ENCODE peak calls at places on chromosome 6, in nine cellular contexts. One of them, this sample, is unnamed.

GRCh38 chr6:43500921-43501320 is 9.2 kb downstream of the LRRC73 start:
- DNase-seq in activated T-helper 1 cell treated with Interleukin-2 at 50 U/mL for 16 hours: no peak
- DNase-seq in Peyer's patch: no peak
- DNase-seq in HT1080: no peak
- DNase-seq in progenitor cell of endocrine pancreas: no peak
- DNase-seq in nephron progenitor cell: no peak
- DNase-seq in foreskin fibroblast: no peak
- DNase-seq in foreskin keratinocyte: no peak
- DNase-seq in HS-27A: no peak
- DNase-seq in this sample: no peak

GRCh38 chr6:108453601-108454157 is 107.0 kb upstream of the FOXO3 start:
- DNase-seq in activated T-helper 1 cell treated with Interleukin-2 at 50 U/mL for 16 hours: no peak
- DNase-seq in Peyer's patch: no peak
- DNase-seq in HT1080: peak
- DNase-seq in progenitor cell of endocrine pancreas: no peak
- DNase-seq in nephron progenitor cell: no peak
- DNase-seq in foreskin fibroblast: peak
- DNase-seq in foreskin keratinocyte: no peak
- DNase-seq in HS-27A: no peak
- DNase-seq in this sample: no peak

GRCh38 chr6:29625337-29625930 is 7.5 kb downstream of the GABBR1 start:
- DNase-seq in activated T-helper 1 cell treated with Interleukin-2 at 50 U/mL for 16 hours: no peak
- DNase-seq in Peyer's patch: no peak
- DNase-seq in HT1080: no peak
- DNase-seq in progenitor cell of endocrine pancreas: no peak
- DNase-seq in nephron progenitor cell: no peak
- DNase-seq in foreskin fibroblast: no peak
- DNase-seq in foreskin keratinocyte: no peak
- DNase-seq in HS-27A: no peak
- DNase-seq in this sample: no peak

GRCh38 chr6:2259002-2259494 is 13.6 kb upstream of the GMDS start:
- DNase-seq in activated T-helper 1 cell treated with Interleukin-2 at 50 U/mL for 16 hours: no peak
- DNase-seq in Peyer's patch: no peak
- DNase-seq in HT1080: no peak
- DNase-seq in progenitor cell of endocrine pancreas: no peak
- DNase-seq in nephron progenitor cell: no peak
- DNase-seq in foreskin fibroblast: no peak
- DNase-seq in foreskin keratinocyte: no peak
- DNase-seq in HS-27A: no peak
- DNase-seq in this sample: no peak

GRCh38 chr6:68729377-68729903 is 94.4 kb downstream of the ADGRB3 start:
- DNase-seq in activated T-helper 1 cell treated with Interleukin-2 at 50 U/mL for 16 hours: no peak
- DNase-seq in Peyer's patch: no peak
- DNase-seq in HT1080: no peak
- DNase-seq in progenitor cell of endocrine pancreas: no peak
- DNase-seq in nephron progenitor cell: no peak
- DNase-seq in foreskin fibroblast: no peak
- DNase-seq in foreskin keratinocyte: no peak
- DNase-seq in HS-27A: no peak
- DNase-seq in this sample: no peak

GRCh38 chr6:138264372-138264880 is 46.1 kb upstream of the PBOV1 start:
- DNase-seq in activated T-helper 1 cell treated with Interleukin-2 at 50 U/mL for 16 hours: no peak
- DNase-seq in Peyer's patch: no peak
- DNase-seq in HT1080: no peak
- DNase-seq in progenitor cell of endocrine pancreas: no peak
- DNase-seq in nephron progenitor cell: no peak
- DNase-seq in foreskin fibroblast: no peak
- DNase-seq in foreskin keratinocyte: no peak
- DNase-seq in HS-27A: no peak
- DNase-seq in this sample: no peak

GRCh38 chr6:7087491-7087979 is 20.2 kb upstream of the RREB1 start:
- DNase-seq in activated T-helper 1 cell treated with Interleukin-2 at 50 U/mL for 16 hours: no peak
- DNase-seq in Peyer's patch: peak
- DNase-seq in HT1080: no peak
- DNase-seq in progenitor cell of endocrine pancreas: no peak
- DNase-seq in nephron progenitor cell: no peak
- DNase-seq in foreskin fibroblast: no peak
- DNase-seq in foreskin keratinocyte: no peak
- DNase-seq in HS-27A: no peak
- DNase-seq in this sample: no peak

GRCh38 chr6:102485480-102485879 is 1092.0 kb downstream of the GRIK2 start:
- DNase-seq in activated T-helper 1 cell treated with Interleukin-2 at 50 U/mL for 16 hours: no peak
- DNase-seq in Peyer's patch: no peak
- DNase-seq in HT1080: no peak
- DNase-seq in progenitor cell of endocrine pancreas: no peak
- DNase-seq in nephron progenitor cell: no peak
- DNase-seq in foreskin fibroblast: no peak
- DNase-seq in foreskin keratinocyte: no peak
- DNase-seq in HS-27A: no peak
- DNase-seq in this sample: no peak

GRCh38 chr6:79330723-79331122 is 96.2 kb upstream of the HMGN3 start:
- DNase-seq in activated T-helper 1 cell treated with Interleukin-2 at 50 U/mL for 16 hours: no peak
- DNase-seq in Peyer's patch: no peak
- DNase-seq in HT1080: peak
- DNase-seq in progenitor cell of endocrine pancreas: no peak
- DNase-seq in nephron progenitor cell: no peak
- DNase-seq in foreskin fibroblast: no peak
- DNase-seq in foreskin keratinocyte: no peak
- DNase-seq in HS-27A: no peak
- DNase-seq in this sample: no peak

GRCh38 chr6:170208171-170208601 is 82.7 kb downstream of the DLL1 start:
- DNase-seq in activated T-helper 1 cell treated with Interleukin-2 at 50 U/mL for 16 hours: no peak
- DNase-seq in Peyer's patch: peak
- DNase-seq in HT1080: no peak
- DNase-seq in progenitor cell of endocrine pancreas: no peak
- DNase-seq in nephron progenitor cell: no peak
- DNase-seq in foreskin fibroblast: no peak
- DNase-seq in foreskin keratinocyte: no peak
- DNase-seq in HS-27A: no peak
- DNase-seq in this sample: no peak

GRCh38 chr6:68691120-68691519 is 56.0 kb downstream of the ADGRB3 start:
- DNase-seq in activated T-helper 1 cell treated with Interleukin-2 at 50 U/mL for 16 hours: no peak
- DNase-seq in Peyer's patch: no peak
- DNase-seq in HT1080: no peak
- DNase-seq in progenitor cell of endocrine pancreas: no peak
- DNase-seq in nephron progenitor cell: no peak
- DNase-seq in foreskin fibroblast: no peak
- DNase-seq in foreskin keratinocyte: no peak
- DNase-seq in HS-27A: no peak
- DNase-seq in this sample: no peak

This sample was measured in T-helper 17 cell.